ENCODE peak calls at places on chromosomes 1 and 21, in nine cellular contexts. K is fibroblast of lung, Z is ovary, F is MM.1S, R is H9, H is GM23248, S is Peyer's patch, E is adrenal gland, A is stomach. U is an unnamed sample.

GRCh38 chr1:41485605-41486004 is 1.1 kb upstream of the EDN2 start:
- DNase-seq in R (no peak), K (peak), Z (no peak), S (no peak), E (peak), F (no peak), H (peak), A (no peak), U (no peak)

GRCh38 chr1:28510350-28511223 is 4.7 kb downstream of the RCC1 start:
- DNase-seq in Z (no peak), F (peak), S (no peak), H (peak), E (no peak), K (peak), R (peak), A (no peak), U (peak)

GRCh38 chr1:66160719-66161118 is 368.0 kb downstream of the PDE4B start:
- DNase-seq in F (no peak), K (no peak), S (no peak), Z (no peak), E (no peak), H (no peak), A (no peak), R (no peak), U (no peak)

GRCh38 chr21:43803558-43804300 is 14.4 kb downstream of the RRP1 start:
- DNase-seq in S (no peak), A (no peak), H (no peak), F (no peak), E (no peak), R (no peak), K (no peak), Z (no peak), U (no peak)

GRCh38 chr21:19767546-19767945 is 1230.7 kb upstream of the NCAM2 start:
- DNase-seq in H (no peak), R (no peak), K (no peak), F (no peak), A (no peak), E (no peak), Z (no peak), S (no peak), U (no peak)

GRCh38 chr1:226569879-226570547 is 21.4 kb downstream of the STUM start:
- DNase-seq in K (no peak), E (no peak), A (no peak), H (peak), S (peak), F (no peak), R (peak), Z (no peak), U (peak)

GRCh38 chr1:27528701-27529637 is 39.0 kb upstream of the WASF2 start:
- DNase-seq in H (peak), S (peak), R (no peak), Z (peak), F (no peak), K (peak), A (no peak), E (peak), U (no peak)

GRCh38 chr1:53682369-53682685 is 56.6 kb downstream of the GLIS1 start:
- DNase-seq in S (no peak), K (no peak), F (no peak), Z (no peak), A (no peak), E (no peak), H (no peak), R (no peak), U (no peak)

GRCh38 chr1:173914366-173914871 is 2.7 kb downstream of the SERPINC1 start:
- DNase-seq in A (peak), S (peak), H (peak), E (peak), F (peak), Z (no peak), K (no peak), R (peak), U (peak)

GRCh38 chr21:39972976-39973375 is 105.7 kb downstream of the PCP4 start:
- DNase-seq in H (no peak), K (no peak), R (no peak), S (no peak), A (no peak), Z (no peak), F (no peak), E (no peak), U (no peak)

GRCh38 chr21:43375827-43376795 is 50.8 kb downstream of the SIK1 start:
- DNase-seq in H (no peak), A (no peak), R (no peak), F (no peak), Z (no peak), K (no peak), E (no peak), S (no peak), U (no peak)

GRCh38 chr1:22788298-22788697 is 77.7 kb downstream of the EPHB2 start:
- DNase-seq in R (no peak), F (no peak), H (no peak), A (no peak), S (no peak), K (peak), E (no peak), Z (no peak), U (no peak)

GRCh38 chr1:68174173-68175113 is 57.9 kb downstream of the WLS start:
- DNase-seq in R (no peak), E (peak), F (no peak), H (peak), A (peak), Z (peak), K (peak), S (peak), U (no peak)

GRCh38 chr1:68178821-68179490 is 53.4 kb downstream of the WLS start:
- DNase-seq in R (no peak), S (no peak), Z (no peak), E (no peak), K (peak), A (no peak), H (peak), F (peak), U (no peak)

GRCh38 chr1:68175621-68176398 is 56.5 kb downstream of the WLS start:
- DNase-seq in F (no peak), H (no peak), K (peak), R (no peak), A (peak), Z (peak), E (peak), S (no peak), U (no peak)

GRCh38 chr1:68168545-68169065 is 63.7 kb downstream of the WLS start:
- DNase-seq in A (no peak), H (no peak), S (no peak), R (no peak), Z (no peak), F (no peak), K (peak), E (no peak), U (no peak)

GRCh38 chr1:68173283-68174172 is 58.8 kb downstream of the WLS start:
- DNase-seq in S (no peak), E (no peak), F (peak), A (no peak), Z (no peak), K (peak), R (no peak), H (peak), U (no peak)
- H3K27ac ChIP-seq in S (peak), E (no peak), F (peak), A (peak), Z (peak), K (peak), R (no peak), H (peak), U (no peak)

GRCh38 chr1:36008546-36009197 is 75.2 kb upstream of the TEKT2 start:
- DNase-seq in F (no peak), S (no peak), A (no peak), K (peak), Z (no peak), H (peak), E (peak), R (no peak), U (no peak)
- H3K27ac ChIP-seq in F (no peak), S (no peak), A (no peak), K (no peak), Z (no peak), H (no peak), E (peak), R (no peak), U (no peak)

GRCh38 chr1:33265780-33266605 is 9.7 kb downstream of the ZNF362 start:
- DNase-seq in H (no peak), K (no peak), A (no peak), E (no peak), F (no peak), R (no peak), S (no peak), Z (no peak), U (no peak)
- H3K27ac ChIP-seq in H (no peak), K (no peak), A (no peak), E (no peak), F (no peak), R (no peak), S (no peak), Z (no peak), U (no peak)

GRCh38 chr1:43304771-43305300 is 4.1 kb downstream of the TIE1 start:
- DNase-seq in R (no peak), Z (no peak), A (no peak), H (no peak), K (no peak), F (no peak), S (no peak), E (no peak), U (no peak)
- H3K27ac ChIP-seq in R (no peak), Z (no peak), A (no peak), H (no peak), K (no peak), F (no peak), S (no peak), E (no peak), U (no peak)

DNA sequence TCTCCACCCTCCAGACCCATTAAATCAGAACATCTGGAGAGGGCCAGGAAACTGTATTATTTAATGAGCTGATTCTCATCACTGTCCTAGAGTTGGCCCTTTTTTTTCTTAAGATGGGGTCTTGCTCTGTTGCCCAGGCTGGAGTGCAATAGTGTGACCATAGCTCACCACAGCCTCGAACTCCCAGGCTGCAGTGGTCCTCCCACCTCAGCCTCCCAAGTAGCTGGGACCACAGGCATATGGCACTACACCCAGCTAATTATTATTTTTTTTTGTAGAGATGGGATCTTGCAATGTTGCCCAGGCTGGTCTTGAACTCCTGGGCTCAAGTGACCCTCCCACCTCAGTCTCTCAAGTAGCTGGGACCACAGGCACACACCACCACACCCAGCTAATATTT is 67.1 kb upstream of the EFHD2 start:
- DNase-seq in K (no peak), E (no peak), Z (no peak), F (no peak), A (no peak), R (no peak), H (no peak), S (no peak), U (no peak)
- H3K27ac ChIP-seq in K (no peak), E (peak), Z (no peak), F (no peak), A (peak), R (no peak), H (peak), S (no peak), U (peak)

DNA sequence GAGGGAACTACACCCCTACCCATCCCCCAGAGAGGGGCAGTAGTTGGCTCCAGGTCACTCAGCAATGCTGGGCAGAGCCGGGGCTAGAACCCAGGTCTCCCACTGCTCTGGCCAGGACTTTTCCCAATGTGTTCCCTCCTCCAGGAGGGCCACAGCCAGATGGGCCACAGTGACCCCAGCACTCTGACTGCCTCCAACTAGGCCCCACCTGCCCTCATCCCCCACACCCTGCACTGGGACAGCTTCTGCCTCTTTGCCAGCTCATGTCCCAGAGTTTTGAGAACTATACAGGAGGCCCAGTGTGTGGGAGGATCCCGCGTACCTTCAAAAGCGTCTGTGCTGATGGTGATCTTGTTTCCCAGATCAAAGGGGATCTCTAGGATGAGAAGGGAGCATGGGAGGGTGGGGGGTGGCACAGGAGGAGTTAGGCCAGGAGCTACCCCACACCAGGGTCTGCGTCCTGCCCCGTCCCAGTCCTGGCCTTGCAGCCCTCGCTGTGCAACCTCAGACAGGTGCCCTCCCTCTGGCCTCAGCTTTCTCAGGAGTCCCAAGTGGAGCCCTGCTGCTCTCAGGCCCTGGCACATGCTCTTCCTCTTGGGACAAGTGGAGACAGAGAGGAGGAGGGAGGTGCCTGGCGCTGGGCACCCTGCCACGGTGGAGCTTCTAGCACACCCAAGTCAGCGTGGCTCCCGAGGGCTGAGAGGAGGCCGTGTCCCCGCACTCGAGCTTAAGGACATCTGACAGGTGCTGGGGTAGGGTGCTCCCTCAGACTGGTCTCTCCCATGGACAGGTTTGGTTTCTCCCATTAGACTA is 22.0 kb downstream of the MYOM3 start:
- DNase-seq in H (no peak), R (no peak), Z (no peak), E (no peak), K (no peak), S (no peak), F (no peak), A (no peak), U (no peak)
- H3K27ac ChIP-seq in H (no peak), R (no peak), Z (no peak), E (no peak), K (no peak), S (no peak), F (no peak), A (no peak), U (no peak)